ENCODE peak calls at places on chromosomes 1 and 21, in ten cellular contexts. K, L, E, N, Z, T, F, G, J and Q are unnamed samples.

GRCh38 chr1:53700776-53701175 is 38.2 kb downstream of the GLIS1 start:
- DNase-seq in E (no peak), F (no peak), G (no peak), J (no peak), T (no peak), L (no peak), N (no peak), Z (no peak), K (no peak), Q (no peak)

GRCh38 chr1:222454196-222454595 is 93.7 kb downstream of the HHIPL2 start:
- DNase-seq in Z (no peak), K (no peak), F (no peak), G (no peak), N (no peak), J (no peak), E (no peak), L (no peak), T (no peak), Q (no peak)

GRCh38 chr1:80917826-80918225 is 882.9 kb upstream of the ADGRL2 start:
- DNase-seq in J (no peak), E (no peak), Z (no peak), N (no peak), K (no peak), T (no peak), F (no peak), G (no peak), L (no peak), Q (no peak)

GRCh38 chr1:55067022-55067781 is 27.9 kb downstream of the PCSK9 start:
- DNase-seq in F (no peak), J (peak; percentile 28), T (no peak), E (no peak), G (no peak), L (no peak), Z (no peak), N (peak; percentile 31), K (no peak), Q (peak; percentile 74)

GRCh38 chr1:89203166-89203565 is 4.4 kb upstream of the GBP4 start:
- DNase-seq in Z (no peak), N (no peak), F (no peak), E (no peak), T (peak; percentile 8), G (no peak), J (no peak), K (no peak), L (no peak), Q (no peak)

GRCh38 chr1:82920418-82921248 is 1078.3 kb downstream of the TTLL7 start:
- DNase-seq in J (no peak), T (no peak), N (no peak), F (no peak), Z (no peak), L (peak; percentile 27), G (no peak), E (peak; percentile 4), K (peak; percentile 29), Q (no peak)

GRCh38 chr1:65434760-65435159 is 14.3 kb downstream of the LEPR start:
- DNase-seq in N (no peak), J (no peak), E (no peak), T (no peak), Z (no peak), K (no peak), F (no peak), G (no peak), L (no peak), Q (no peak)

GRCh38 chr21:26883768-26884167 is 38.6 kb upstream of the ADAMTS1 start:
- DNase-seq in L (peak; percentile 39), J (no peak), K (peak; percentile 24), E (peak; percentile 52), Z (no peak), F (no peak), G (no peak), T (no peak), N (no peak), Q (no peak)

GRCh38 chr1:153490272-153491051 is 30.0 kb upstream of the S100A7 start:
- DNase-seq in F (peak; percentile 93), T (peak; percentile 85), K (peak; percentile 96), E (peak; percentile 98), N (peak; percentile 57), L (peak; percentile 94), J (peak; percentile 90), Z (no peak), G (peak; percentile 30), Q (peak; percentile 75)

GRCh38 chr1:23098463-23099170 is 70.0 kb downstream of the LUZP1 start:
- DNase-seq in N (peak; percentile 67), J (peak; percentile 57), T (peak; percentile 60), G (no peak), E (peak; percentile 81), Z (peak; percentile 45), F (peak; percentile 80), L (peak; percentile 85), K (peak; percentile 87), Q (no peak)

GRCh38 chr1:39080884-39081265 is 54.7 kb downstream of the NDUFS5 start:
- DNase-seq in K (no peak), E (no peak), L (no peak), N (no peak), G (peak; percentile 38), F (no peak), Z (no peak), J (no peak), T (no peak), Q (no peak)

GRCh38 chr1:59601032-59601431 is 213.7 kb upstream of the HOOK1 start:
- DNase-seq in T (no peak), L (peak; percentile 15), K (no peak), Z (no peak), J (no peak), N (no peak), E (no peak), G (no peak), F (no peak), Q (peak; percentile 42)

GRCh38 chr1:222824641-222825040 is 9.8 kb downstream of the DISP1 start:
- DNase-seq in Z (no peak), J (no peak), F (no peak), L (no peak), K (no peak), E (no peak), N (no peak), T (no peak), G (no peak), Q (no peak)

GRCh38 chr1:234260578-234260977 is 112.7 kb upstream of the COA6 start:
- DNase-seq in J (no peak), L (no peak), Z (no peak), G (no peak), K (no peak), N (no peak), F (peak; percentile 25), T (peak; percentile 72), E (no peak), Q (no peak)

GRCh38 chr1:31460027-31460426 is 47.0 kb downstream of the SERINC2 start:
- DNase-seq in Z (no peak), E (peak; percentile 60), T (no peak), F (no peak), L (peak; percentile 53), J (no peak), G (no peak), N (no peak), K (peak; percentile 42), Q (no peak)
- TF ChIP-seq CTCF in Z (no peak), E (peak; percentile 40), T (no peak), F (peak; percentile 16), L (peak; percentile 32), J (no peak), G (no peak), N (no peak), K (peak; percentile 16), Q (peak; percentile 28)

GRCh38 chr1:224170748-224171478 is 12.1 kb upstream of the DEGS1 start:
- DNase-seq in K (peak; percentile 26), J (no peak), Z (no peak), E (peak; percentile 24), F (no peak), G (no peak), L (peak; percentile 42), N (peak; percentile 31), T (no peak), Q (no peak)
- TF ChIP-seq CTCF in K (peak; percentile 35), J (no peak), Z (peak; percentile 45), E (peak; percentile 36), F (no peak), G (no peak), L (peak; percentile 34), N (peak; percentile 39), T (no peak), Q (no peak)

DNA sequence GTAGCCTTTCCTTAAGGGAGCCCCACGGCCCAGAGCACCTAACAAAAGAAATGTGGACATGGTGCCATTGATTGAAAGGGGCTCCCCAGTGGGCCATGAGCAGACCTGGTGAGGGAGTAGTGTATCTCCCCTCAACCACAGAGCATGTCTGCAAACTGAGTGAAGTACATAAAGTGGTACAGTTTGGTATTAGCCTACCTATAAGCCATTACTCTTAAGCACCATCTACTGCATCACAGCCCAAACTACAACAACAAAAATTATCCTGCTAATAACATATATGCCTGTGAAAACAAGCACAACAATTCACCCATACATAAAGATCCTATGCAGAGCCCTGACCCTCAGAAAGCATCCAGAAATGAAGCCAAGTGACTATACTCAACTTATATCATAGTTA is 407.8 kb downstream of the PTPRC start:
- DNase-seq in N (no peak), K (peak; percentile 25), Z (no peak), L (peak; percentile 21), T (no peak), E (peak; percentile 3), G (no peak), J (no peak), F (no peak), Q (no peak)
- TF ChIP-seq CTCF in N (no peak), K (peak; percentile 9), Z (no peak), L (peak; percentile 24), T (no peak), E (no peak), G (no peak), J (no peak), F (peak; percentile 18), Q (no peak)

GRCh38 chr1:31704261-31705079 is 653 bp upstream of the COL16A1 start:
- DNase-seq in E (peak; percentile 92), K (peak; percentile 53), T (no peak), G (no peak), F (no peak), L (peak; percentile 72), Z (no peak), N (peak; percentile 75), J (peak; percentile 72), Q (no peak)

GRCh38 chr1:31702836-31703404 is 897 bp downstream of the COL16A1 start:
- DNase-seq in T (no peak), G (no peak), K (no peak), L (no peak), F (no peak), E (no peak), Z (no peak), J (no peak), N (no peak), Q (no peak)

GRCh38 chr1:31706384-31707058 is 2.7 kb upstream of the COL16A1 start:
- DNase-seq in E (no peak), F (no peak), T (no peak), K (no peak), Z (no peak), J (no peak), N (no peak), L (no peak), G (no peak), Q (no peak)

GRCh38 chr1:31703431-31704260 is at the start of gene COL16A1:
- DNase-seq in Z (no peak), N (peak; percentile 56), G (peak; percentile 67), L (peak; percentile 81), T (peak; percentile 72), E (peak; percentile 67), F (no peak), K (peak; percentile 39), J (peak; percentile 53), Q (peak; percentile 81)

GRCh38 chr1:31705080-31705866 is 1.5 kb upstream of the COL16A1 start:
- DNase-seq in E (peak; percentile 72), T (peak; percentile 58), G (no peak), L (peak; percentile 77), Z (peak; percentile 32), F (no peak), K (peak; percentile 54), N (peak; percentile 48), J (peak; percentile 19), Q (peak; percentile 56)
- TF ChIP-seq CTCF in E (peak; percentile 31), T (peak; percentile 59), G (no peak), L (peak; percentile 42), Z (no peak), F (no peak), K (peak; percentile 33), N (no peak), J (no peak), Q (no peak)